ENCODE peak calls at places on chromosomes 7 and 10, in ten cellular contexts. B, C, G, Z, T, L, A, U, O and Q are unnamed samples.

GRCh38 chr7:52088008-52088787 is 771.6 kb upstream of the COBL start:
- DNase-seq in Z (no peak), T (no peak), A (no peak), O (no peak), G (no peak), U (no peak), B (peak; percentile 11), L (no peak), C (no peak), Q (no peak)

GRCh38 chr10:86601956-86602592 is 52.3 kb upstream of the OPN4 start:
- DNase-seq in L (no peak), U (no peak), G (no peak), A (no peak), B (no peak), Z (no peak), C (no peak), T (no peak), O (no peak), Q (no peak)

GRCh38 chr10:101773923-101774588 is 1.9 kb downstream of the FGF8 start:
- DNase-seq in B (no peak), T (no peak), A (peak; percentile 48), Z (no peak), C (no peak), U (no peak), O (no peak), G (no peak), L (no peak), Q (no peak)

GRCh38 chr10:22552888-22553378 is 161.4 kb downstream of the PIP4K2A start:
- DNase-seq in U (no peak), G (no peak), L (no peak), C (no peak), T (no peak), Z (no peak), B (no peak), O (no peak), A (no peak), Q (peak; percentile 10)

GRCh38 chr7:55476071-55476803 is 96.1 kb downstream of the VOPP1 start:
- DNase-seq in A (no peak), C (no peak), Z (no peak), L (no peak), B (no peak), T (no peak), O (no peak), G (no peak), U (no peak), Q (no peak)

GRCh38 chr10:18399158-18399557 is 252.2 kb downstream of the NSUN6 start:
- DNase-seq in T (peak; percentile 56), C (no peak), A (no peak), Z (no peak), U (no peak), L (no peak), G (no peak), B (no peak), O (no peak), Q (no peak)

GRCh38 chr7:20858913-20859312 is 72.2 kb upstream of the SP8 start:
- DNase-seq in T (no peak), U (no peak), C (peak; percentile 31), Z (no peak), L (no peak), A (no peak), B (no peak), G (no peak), O (no peak), Q (no peak)

GRCh38 chr10:132612571-132613504 is 75.3 kb downstream of the INPP5A start:
- DNase-seq in U (no peak), O (no peak), Z (no peak), C (no peak), L (no peak), G (no peak), T (no peak), A (no peak), B (no peak), Q (no peak)

GRCh38 chr10:31099664-31100063 is 68.0 kb upstream of the ZNF438 start:
- DNase-seq in C (peak; percentile 25), Z (peak; percentile 87), L (no peak), G (no peak), T (no peak), O (peak; percentile 20), U (peak; percentile 84), A (no peak), B (no peak), Q (peak; percentile 93)

GRCh38 chr7:153891990-153892389 is 160.2 kb upstream of the DPP6 start:
- DNase-seq in O (no peak), L (no peak), U (no peak), C (no peak), B (no peak), A (no peak), Z (no peak), G (no peak), T (no peak), Q (no peak)

GRCh38 chr10:98921381-98921780 is 314.3 kb downstream of the HPSE2 start:
- DNase-seq in T (no peak), A (no peak), Z (no peak), B (no peak), O (no peak), L (no peak), C (no peak), G (no peak), U (no peak), Q (no peak)

GRCh38 chr10:97230146-97230545 is 44.4 kb upstream of the SLIT1 start:
- DNase-seq in U (no peak), L (no peak), C (no peak), O (no peak), B (no peak), Z (no peak), G (no peak), T (no peak), A (no peak), Q (no peak)

GRCh38 chr7:157271991-157272324 is 64.8 kb upstream of the DNAJB6 start:
- DNase-seq in A (peak; percentile 94), O (no peak), Z (no peak), C (peak; percentile 85), U (no peak), T (no peak), B (no peak), G (no peak), L (no peak), Q (peak; percentile 93)

GRCh38 chr10:33178026-33178755 is 156.3 kb downstream of the NRP1 start:
- DNase-seq in A (no peak), Z (no peak), O (no peak), U (no peak), G (no peak), L (no peak), T (no peak), C (no peak), B (no peak), Q (no peak)
- H3K36me3 ChIP-seq in A (peaks cover 4% of the 10 kb centered on the region), Z (peaks cover 20% of the 10 kb centered on the region), O (no peaks in the 10 kb centered on the region), U (no peaks in the 10 kb centered on the region), G (no peaks in the 10 kb centered on the region), L (no peaks in the 10 kb centered on the region), T (no peaks in the 10 kb centered on the region), C (peaks cover 11% of the 10 kb centered on the region), B (peaks cover 66% of the 10 kb centered on the region), Q (peaks cover 3% of the 10 kb centered on the region)

DNA sequence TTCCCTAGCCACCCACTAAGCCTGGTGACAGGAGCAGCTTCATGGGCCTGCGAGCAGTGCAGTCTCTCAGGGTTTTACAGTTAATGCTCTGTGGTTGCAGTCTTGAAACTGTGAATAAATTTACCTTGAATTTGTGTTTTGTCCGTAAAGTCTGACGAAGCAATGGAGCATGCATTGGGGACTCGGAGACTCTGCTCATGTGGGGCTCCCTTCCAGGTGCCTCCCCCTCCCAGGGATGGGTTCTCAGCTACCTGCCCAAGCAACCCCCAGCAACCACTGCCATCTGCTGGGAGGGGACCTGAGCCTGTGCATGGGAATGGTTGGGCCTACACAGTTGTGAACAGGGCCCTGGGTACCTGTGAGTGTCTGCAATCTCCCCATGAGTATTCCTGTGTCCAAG is 36.3 kb upstream of the IKZF1 start:
- DNase-seq in O (no peak), G (no peak), L (no peak), A (no peak), C (no peak), T (no peak), Z (no peak), U (no peak), B (no peak), Q (no peak)
- H3K27me3 ChIP-seq in O (peaks cover 2% of the 10 kb centered on the region), G (no peaks in the 10 kb centered on the region), L (no peaks in the 10 kb centered on the region), A (no peaks in the 10 kb centered on the region), C (no peaks in the 10 kb centered on the region), T (no peaks in the 10 kb centered on the region), Z (no peaks in the 10 kb centered on the region), U (peaks cover 22% of the 10 kb centered on the region), B (peaks cover 13% of the 10 kb centered on the region), Q (no peaks in the 10 kb centered on the region)

DNA sequence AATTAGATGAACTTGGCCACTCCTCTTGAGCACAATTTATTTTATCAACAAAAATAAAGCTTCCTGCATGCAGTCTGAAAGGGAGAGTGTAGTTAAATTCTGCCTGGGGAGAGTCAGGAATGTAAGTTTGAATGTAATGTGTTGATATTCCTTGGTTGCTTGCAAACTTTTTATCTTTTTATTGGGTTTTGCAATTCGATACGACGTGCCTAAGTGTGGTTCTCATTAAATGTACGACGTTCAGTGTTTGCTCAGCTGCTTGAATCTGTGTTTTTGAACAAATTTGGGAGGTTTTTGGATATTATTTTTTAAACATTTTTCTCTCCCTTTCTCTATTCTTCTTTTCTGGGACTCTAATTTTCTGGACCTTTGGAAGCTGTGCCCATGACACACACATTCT is 839.9 kb downstream of the CCSER2 start:
- DNase-seq in Z (no peak), L (no peak), C (no peak), B (no peak), O (no peak), T (no peak), U (no peak), G (no peak), A (no peak), Q (no peak)
- H3K36me3 ChIP-seq in Z (no peaks in the 10 kb centered on the region), L (no peaks in the 10 kb centered on the region), C (no peaks in the 10 kb centered on the region), B (no peaks in the 10 kb centered on the region), O (no peaks in the 10 kb centered on the region), T (no peaks in the 10 kb centered on the region), U (no peaks in the 10 kb centered on the region), G (no peaks in the 10 kb centered on the region), A (no peaks in the 10 kb centered on the region), Q (no peaks in the 10 kb centered on the region)

GRCh38 chr7:134500406-134500805 is 27.0 kb upstream of the AKR1B10 start:
- DNase-seq in L (no peak), G (no peak), O (no peak), C (no peak), T (no peak), A (no peak), U (no peak), B (no peak), Z (no peak), Q (no peak)

GRCh38 chr7:134500982-134501381 is 26.4 kb upstream of the AKR1B10 start:
- DNase-seq in L (no peak), U (no peak), C (no peak), A (no peak), G (no peak), O (no peak), Z (no peak), B (no peak), T (no peak), Q (no peak)

GRCh38 chr7:134493091-134493490 is 34.2 kb upstream of the AKR1B1 start:
- DNase-seq in T (no peak), C (no peak), A (no peak), B (no peak), O (no peak), L (no peak), U (no peak), G (no peak), Z (no peak), Q (no peak)

DNA sequence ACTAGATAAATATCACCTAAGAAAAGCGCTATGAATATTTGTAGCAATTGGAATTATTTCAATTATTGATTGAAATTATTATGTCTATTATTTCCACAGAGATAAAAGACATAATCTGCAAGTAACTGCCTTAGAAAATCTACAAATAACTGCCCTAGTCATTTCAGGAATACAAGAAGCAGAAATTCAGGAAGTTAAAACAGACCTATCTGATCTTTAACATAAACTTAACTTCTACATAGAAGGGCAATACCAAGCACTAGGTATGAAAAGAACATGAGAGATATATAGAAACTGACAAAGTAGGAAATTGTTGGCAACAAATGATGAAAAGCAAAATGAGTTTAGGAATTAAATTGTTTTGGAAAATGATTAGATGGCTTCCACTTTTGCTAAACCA is 31.8 kb upstream of the AKR1B10 start:
- DNase-seq in L (no peak), T (no peak), G (no peak), B (no peak), C (no peak), O (no peak), Z (no peak), U (no peak), A (no peak), Q (no peak)
- H3K27me3 ChIP-seq in L (no peaks in the 10 kb centered on the region), T (no peaks in the 10 kb centered on the region), G (peaks cover 14% of the 10 kb centered on the region), B (no peaks in the 10 kb centered on the region), C (peaks cover 8% of the 10 kb centered on the region), O (peaks cover 10% of the 10 kb centered on the region), Z (peaks cover 3% of the 10 kb centered on the region), U (no peaks in the 10 kb centered on the region), A (no peaks in the 10 kb centered on the region), Q (no peaks in the 10 kb centered on the region)